ENCODE peak calls at places on chromosomes 2 and 18, in eight cellular contexts. I is stimulated activated CD8-positive, alpha-beta memory T cell treated with anti-CD3 and anti-CD28 coated beads, Interleukin-7, amount 100 ng/mL, for 1 hour; X is HTR-8/SVneo; Y is astrocyte; Z is activated CD8-positive, alpha-beta memory T cell treated with anti-CD3 and anti-CD28 coated beads, Interleukin-2, amount 50 U/mL, for 48 hours; A is kidney tubule cell; Q is stimulated activated CD4-positive, alpha-beta T cell treated with anti-CD3 and anti-CD28 coated beads, Interleukin-4, amount 100 ng/mL, for 24 hours; J is pancreas. M is an unnamed sample.

GRCh38 chr18:34978953-34979608 is 62.1 kb upstream of the MAPRE2 start:
- DNase-seq in I (peak), X (peak), Y (peak), Z (peak), A (peak), Q (peak), J (peak), M (no peak)

GRCh38 chr18:10113156-10114022 is 199.6 kb downstream of the VAPA start:
- DNase-seq in I (no peak), X (no peak), Y (no peak), Z (no peak), A (no peak), Q (no peak), J (no peak), M (no peak)

GRCh38 chr2:160305081-160305750 is 105.1 kb upstream of the ITGB6 start:
- DNase-seq in I (no peak), X (no peak), Y (peak), Z (no peak), A (peak), Q (no peak), J (no peak), M (no peak)

GRCh38 chr2:179861027-179861776 is at the start of gene ZNF385B:
- DNase-seq in I (no peak), X (peak), Y (peak), Z (peak), A (peak), Q (no peak), J (peak), M (peak)

GRCh38 chr18:13217971-13218375 is 587 bp upstream of the LDLRAD4 start:
- DNase-seq in I (no peak), X (no peak), Y (no peak), Z (no peak), A (no peak), Q (no peak), J (peak), M (no peak)

GRCh38 chr2:217650229-217650628 is 352.6 kb downstream of the TNS1 start:
- DNase-seq in I (no peak), X (no peak), Y (no peak), Z (no peak), A (peak), Q (no peak), J (no peak), M (no peak)

GRCh38 chr2:105598404-105598803 is 146.3 kb upstream of the NCK2 start:
- DNase-seq in I (no peak), X (no peak), Y (no peak), Z (no peak), A (no peak), Q (no peak), J (no peak), M (no peak)

GRCh38 chr2:217179854-217180253 is 320.0 kb upstream of the TNP1 start:
- DNase-seq in I (no peak), X (no peak), Y (no peak), Z (no peak), A (no peak), Q (no peak), J (no peak), M (no peak)

GRCh38 chr2:174076040-174076439 is 110.9 kb upstream of the SP3 start:
- DNase-seq in I (no peak), X (no peak), Y (no peak), Z (no peak), A (peak), Q (no peak), J (no peak), M (no peak)

GRCh38 chr2:105712166-105712915 is 32.4 kb upstream of the NCK2 start:
- DNase-seq in I (no peak), X (no peak), Y (peak), Z (no peak), A (peak), Q (no peak), J (no peak), M (no peak)

GRCh38 chr2:240524963-240525718 is 32.6 kb downstream of the ANKMY1 start:
- DNase-seq in I (no peak), X (no peak), Y (no peak), Z (peak), A (no peak), Q (no peak), J (peak), M (no peak)

M was measured in GM06990.